ENCODE peak calls at places on chromosomes 5 and 9, in five cellular contexts. M, B, W, R and D are unnamed samples.

GRCh38 chr5:158276692-158277091 is 417.7 kb upstream of the CLINT1 start:
- DNase-seq in B (no peak), R (no peak), M (no peak), W (no peak), D (no peak)

GRCh38 chr9:116546711-116547581 is 140.2 kb upstream of the TRIM32 start:
- DNase-seq in R (no peak), W (peak), B (no peak), M (no peak), D (no peak)

GRCh38 chr9:76655121-76655531 is 109.1 kb upstream of the PCA3 start:
- DNase-seq in R (no peak), B (no peak), M (no peak), W (no peak), D (no peak)

GRCh38 chr9:134298000-134298399 is 28.3 kb upstream of the RXRA start:
- DNase-seq in R (no peak), W (no peak), B (no peak), M (no peak), D (no peak)

GRCh38 chr9:112547712-112548440 is 61.2 kb downstream of the KIAA1958 start:
- DNase-seq in R (no peak), B (no peak), M (no peak), W (no peak), D (no peak)

GRCh38 chr5:94793113-94793815 is 174.8 kb downstream of the SLF1 start:
- DNase-seq in R (no peak), B (no peak), W (no peak), M (no peak), D (no peak)

GRCh38 chr5:145681686-145682085 is 153.5 kb downstream of the PRELID2 start:
- DNase-seq in W (peak), B (peak), M (peak), R (no peak), D (peak)

GRCh38 chr5:141992349-141992963 is 20.4 kb downstream of the GNPDA1 start:
- DNase-seq in R (peak), B (peak), M (peak), W (peak), D (peak)

GRCh38 chr5:151685749-151686672 is 704 bp downstream of the SPARC start:
- DNase-seq in M (peak), W (no peak), R (no peak), B (no peak), D (no peak)

GRCh38 chr9:83220737-83221136 is 157.8 kb upstream of the RASEF start:
- DNase-seq in M (no peak), W (peak), R (no peak), B (no peak), D (no peak)

GRCh38 chr5:112616812-112617547 is 120.7 kb upstream of the APC start:
- DNase-seq in R (no peak), M (no peak), W (no peak), B (peak), D (no peak)

GRCh38 chr9:129910628-129911567 is 75.6 kb downstream of the USP20 start:
- DNase-seq in W (peak), R (no peak), M (no peak), B (no peak), D (no peak)

GRCh38 chr9:12818431-12819000 is 43.7 kb downstream of the LURAP1L start:
- DNase-seq in M (no peak), B (peak), R (no peak), W (no peak), D (no peak)

GRCh38 chr9:134058716-134059115 is 9.1 kb downstream of the BRD3 start:
- DNase-seq in B (no peak), W (no peak), M (peak), R (no peak), D (no peak)

GRCh38 chr9:68949271-68950000 is 64.5 kb downstream of the PRKACG start:
- DNase-seq in B (peak), W (peak), M (no peak), R (peak), D (no peak)

GRCh38 chr5:111929892-111930291 is 172.9 kb upstream of the NREP start:
- DNase-seq in B (no peak), W (peak), M (no peak), R (no peak), D (no peak)

GRCh38 chr9:105050296-105050695 is 122.3 kb upstream of the ABCA1 start:
- DNase-seq in R (no peak), W (no peak), B (no peak), M (no peak), D (no peak)

GRCh38 chr5:33049845-33050244 is 338.7 kb downstream of the NPR3 start:
- DNase-seq in R (no peak), M (no peak), W (peak), B (no peak), D (no peak)

GRCh38 chr5:139696894-139697658 is 48.9 kb downstream of the CXXC5 start:
- DNase-seq in M (no peak), W (peak), R (peak), B (peak), D (peak)

GRCh38 chr9:134180786-134181647 is 16.7 kb upstream of the RNU6ATAC start:
- DNase-seq in R (peak), W (no peak), M (no peak), B (no peak), D (no peak)

DNA sequence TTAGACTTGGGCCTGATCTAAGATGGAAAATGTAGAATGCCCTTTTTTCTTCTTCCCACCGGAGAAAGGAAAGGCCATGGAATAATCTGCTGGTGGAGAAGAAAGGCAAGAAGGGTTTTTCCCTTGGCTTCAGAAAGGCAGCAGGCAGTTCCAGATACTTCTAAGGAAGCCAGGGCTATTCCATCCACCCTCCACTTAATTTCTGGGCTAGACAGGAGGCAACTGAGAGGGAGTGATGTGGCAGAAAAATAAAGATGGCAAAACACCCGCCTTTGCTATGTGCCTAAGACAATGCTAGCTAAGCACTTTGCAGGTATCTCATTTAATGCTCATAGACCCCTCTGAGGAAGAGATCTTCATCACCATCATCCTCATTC is 9.9 kb downstream of the MYOZ3 start:
- DNase-seq in R (no peak), M (no peak), W (no peak), B (no peak), D (no peak)
- H3K4me3 ChIP-seq in R (no peak), M (peak), W (no peak), B (no peak), D (no peak)

GRCh38 chr5:175731756-175732465 is 74.0 kb downstream of the HRH2 start:
- DNase-seq in M (no peak), B (no peak), R (no peak), W (no peak), D (no peak)

GRCh38 chr5:175728316-175728715 is 70.4 kb downstream of the HRH2 start:
- DNase-seq in R (no peak), W (no peak), B (no peak), M (no peak), D (no peak)

GRCh38 chr5:175731172-175731571 is 73.3 kb downstream of the HRH2 start:
- DNase-seq in M (no peak), W (no peak), R (no peak), B (no peak), D (no peak)

GRCh38 chr5:175728885-175729828 is 71.3 kb downstream of the HRH2 start:
- DNase-seq in M (peak), B (no peak), W (no peak), R (no peak), D (no peak)

GRCh38 chr5:175729829-175730277 is 72.0 kb downstream of the HRH2 start:
- DNase-seq in B (peak), W (peak), M (peak), R (peak), D (peak)
- TF ChIP-seq CTCF in B (peak), W (peak), M (no peak), R (peak), D (peak)

GRCh38 chr9:15374310-15374709 is 48.4 kb upstream of the SNAPC3 start:
- DNase-seq in R (no peak), B (no peak), M (no peak), W (no peak), D (no peak)

GRCh38 chr9:15374825-15375224 is 47.9 kb upstream of the SNAPC3 start:
- DNase-seq in M (no peak), R (no peak), B (no peak), W (no peak), D (no peak)

GRCh38 chr9:15381491-15381890 is 41.2 kb upstream of the SNAPC3 start:
- DNase-seq in M (no peak), W (no peak), B (no peak), R (no peak), D (no peak)

GRCh38 chr9:15373881-15374280 is 48.8 kb upstream of the SNAPC3 start:
- DNase-seq in W (no peak), M (no peak), R (no peak), B (no peak), D (no peak)

DNA sequence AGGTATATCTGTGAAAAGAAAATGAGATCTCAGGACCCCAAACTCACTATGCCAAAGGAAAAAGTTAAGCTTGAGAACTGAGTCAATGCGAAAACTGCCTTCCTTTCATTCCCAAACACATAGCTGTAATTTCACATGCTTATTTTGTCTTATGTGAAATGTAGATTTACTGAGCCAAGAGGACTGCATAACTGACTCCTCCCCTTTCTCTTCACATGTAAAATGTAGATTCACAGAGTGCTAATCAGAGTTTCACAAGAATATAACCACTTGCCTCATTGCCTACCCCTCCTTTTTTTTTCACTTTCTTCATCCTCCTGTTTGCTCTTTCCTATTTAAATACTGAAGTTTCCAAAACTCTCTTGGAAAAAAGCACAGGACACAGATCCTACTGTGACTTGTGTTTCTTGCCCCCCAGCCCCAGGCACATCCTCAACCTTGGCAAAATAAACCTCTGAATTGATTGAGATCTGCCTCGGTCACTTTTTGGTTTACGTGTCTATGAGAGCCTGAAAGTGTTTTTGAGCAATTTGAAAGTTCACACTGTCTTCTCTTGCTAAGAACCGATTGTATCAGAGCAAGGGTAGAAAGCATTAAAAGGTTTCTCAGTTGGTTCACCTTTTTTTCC is 44.9 kb upstream of the SNAPC3 start:
- DNase-seq in W (no peak), M (no peak), R (no peak), B (no peak), D (no peak)
- H3K27ac ChIP-seq in W (no peak), M (no peak), R (no peak), B (no peak), D (no peak)

GRCh38 chr9:33506626-33507370 is 17.3 kb upstream of the ANKRD18B start:
- DNase-seq in W (peak), B (no peak), R (no peak), M (no peak), D (no peak)
- H3K4me3 ChIP-seq in W (no peak), B (no peak), R (no peak), M (no peak), D (no peak)

GRCh38 chr9:136645903-136646754 is 16.6 kb upstream of the EGFL7 start:
- DNase-seq in M (peak), W (no peak), R (peak), B (no peak), D (peak)
- TF ChIP-seq CTCF in M (no peak), W (no peak), R (no peak), B (no peak), D (no peak)

GRCh38 chr5:119022017-119022745 is 33.8 kb upstream of the DTWD2 start:
- DNase-seq in R (no peak), B (no peak), M (no peak), W (peak), D (no peak)

GRCh38 chr5:119021333-119021732 is 33.0 kb upstream of the DTWD2 start:
- DNase-seq in R (no peak), M (no peak), W (no peak), B (no peak), D (no peak)

GRCh38 chr5:119022773-119023172 is 34.4 kb upstream of the DTWD2 start:
- DNase-seq in B (no peak), W (no peak), R (no peak), M (no peak), D (no peak)

GRCh38 chr5:119017999-119018398 is 29.7 kb upstream of the DTWD2 start:
- DNase-seq in R (no peak), W (no peak), M (no peak), B (no peak), D (no peak)

GRCh38 chr5:119019431-119020348 is 31.3 kb upstream of the DTWD2 start:
- DNase-seq in M (no peak), B (no peak), W (no peak), R (no peak), D (no peak)
- H3K27ac ChIP-seq in M (no peak), B (no peak), W (no peak), R (no peak), D (no peak)

GRCh38 chr9:121742923-121743322 is 91.5 kb downstream of the DAB2IP start:
- DNase-seq in W (no peak), R (no peak), B (no peak), M (no peak), D (no peak)
- H3K4me3 ChIP-seq in W (no peak), R (peak), B (no peak), M (no peak), D (peak)

GRCh38 chr9:87226896-87227295 is 270.8 kb upstream of the DAPK1 start:
- DNase-seq in M (no peak), R (no peak), W (no peak), B (no peak), D (no peak)

GRCh38 chr9:87233916-87234455 is 263.7 kb upstream of the DAPK1 start:
- DNase-seq in B (no peak), M (no peak), W (no peak), R (no peak), D (peak)

GRCh38 chr9:87223397-87224246 is 274.0 kb upstream of the DAPK1 start:
- DNase-seq in R (no peak), M (no peak), B (no peak), W (peak), D (no peak)

GRCh38 chr9:87227456-87227855 is 270.2 kb upstream of the DAPK1 start:
- DNase-seq in R (no peak), B (no peak), M (no peak), W (no peak), D (no peak)

GRCh38 chr9:87229127-87229526 is 268.5 kb upstream of the DAPK1 start:
- DNase-seq in W (no peak), B (no peak), R (no peak), M (no peak), D (no peak)
- TF ChIP-seq CTCF in W (no peak), B (no peak), R (no peak), M (no peak), D (no peak)

GRCh38 chr5:178304016-178304415 is 71.4 kb upstream of the PHYKPL start:
- DNase-seq in M (no peak), R (no peak), B (no peak), W (no peak), D (no peak)

GRCh38 chr5:178306430-178307225 is 74.0 kb upstream of the PHYKPL start:
- DNase-seq in B (no peak), R (no peak), M (no peak), W (no peak), D (no peak)

GRCh38 chr5:178307266-178308045 is 74.9 kb upstream of the PHYKPL start:
- DNase-seq in R (no peak), M (no peak), W (no peak), B (no peak), D (no peak)

GRCh38 chr5:178305801-178306200 is 73.2 kb upstream of the PHYKPL start:
- DNase-seq in M (no peak), W (no peak), B (no peak), R (no peak), D (no peak)

DNA sequence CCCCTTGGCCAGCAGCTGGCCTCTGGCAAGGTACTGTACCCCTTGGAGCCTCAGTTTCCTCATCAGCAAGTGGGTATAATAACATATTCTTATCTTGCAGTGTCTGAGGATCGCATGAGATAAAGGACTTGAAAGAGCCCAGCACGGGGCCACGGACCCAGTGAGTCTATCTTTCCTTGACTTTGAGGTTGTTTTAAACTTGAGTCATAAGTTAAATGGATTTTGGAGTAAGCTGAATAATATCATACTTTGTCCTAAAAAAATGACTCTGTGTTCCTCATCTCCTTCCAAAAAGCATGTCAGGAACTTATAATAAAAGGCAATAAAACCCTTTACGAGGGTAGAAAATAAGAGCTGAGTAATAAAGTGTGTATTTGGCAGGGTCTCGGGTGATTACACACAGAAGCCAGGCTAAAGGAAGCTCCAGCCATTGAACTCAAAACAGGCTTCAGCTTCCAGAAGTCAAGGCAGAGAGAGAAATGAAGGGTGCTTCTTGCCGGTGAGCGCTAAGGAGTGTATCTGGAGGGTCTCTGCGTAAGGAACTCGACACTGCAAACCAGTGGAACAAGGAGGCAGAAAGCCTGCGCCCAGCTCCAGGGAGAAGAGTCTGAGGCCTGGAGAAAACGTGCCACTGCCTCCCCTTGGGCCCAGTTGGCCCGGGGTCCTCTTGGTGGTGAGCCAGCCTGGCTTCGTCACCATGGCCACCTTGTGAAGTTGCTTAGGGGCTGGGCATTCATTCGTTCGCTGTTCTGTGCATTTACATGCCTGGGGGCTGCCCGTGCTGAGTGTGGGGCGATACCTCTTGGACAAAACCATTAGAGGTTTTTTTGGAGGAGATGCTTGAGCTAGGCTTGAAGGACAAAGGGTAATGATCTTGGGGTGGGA is 72.4 kb upstream of the PHYKPL start:
- DNase-seq in W (no peak), R (no peak), M (no peak), B (no peak), D (no peak)
- H3K27ac ChIP-seq in W (no peak), R (no peak), M (no peak), B (no peak), D (no peak)